ENCODE peak calls at places on chromosomes 6 and 20, in four cellular contexts. T is fibroblast of lung; L is putamen; B is activated naive CD8-positive, alpha-beta T cell treated with anti-CD3 and anti-CD28 coated beads for 36 hours. M is an unnamed sample.

GRCh38 chr20:58174708-58175287 is 53.7 kb downstream of the ANKRD60 start:
- DNase-seq in B (no peak), L (no peak), T (no peak), M (no peak)

GRCh38 chr6:136007355-136007754 is 155.9 kb downstream of the PDE7B start:
- DNase-seq in L (no peak), B (no peak), T (no peak), M (no peak)

GRCh38 chr6:28884423-28885148 is 39.2 kb downstream of the TRIM27 start:
- DNase-seq in T (no peak), L (no peak), B (peak), M (no peak)

GRCh38 chr6:6806793-6807518 is 218.4 kb downstream of the LY86 start:
- DNase-seq in L (peak), T (no peak), B (no peak), M (no peak)

GRCh38 chr6:87628881-87629280 is 38.9 kb downstream of the ORC3 start:
- DNase-seq in B (no peak), L (no peak), T (peak), M (no peak)

GRCh38 chr6:88360203-88360797 is 194.2 kb upstream of the CNR1 start:
- DNase-seq in L (no peak), T (peak), B (no peak), M (no peak)

GRCh38 chr20:16317445-16318362 is 255.5 kb downstream of the KIF16B start:
- DNase-seq in L (no peak), B (no peak), T (no peak), M (no peak)

GRCh38 chr6:82030761-82031160 is 216.8 kb downstream of the IBTK start:
- DNase-seq in T (no peak), B (no peak), L (no peak), M (no peak)